ENCODE peak calls at places on chromosomes 11 and 22, in nine cellular contexts. O, A, G, Y, E, D, W, L and R are unnamed samples.

GRCh38 chr22:27603823-27604190 is 197.7 kb downstream of the MN1 start:
- DNase-seq in O (no peak), A (peak), G (no peak), Y (no peak), E (no peak), D (no peak), W (no peak), L (no peak), R (no peak)

GRCh38 chr11:134205729-134206128 is 18.0 kb downstream of the NCAPD3 start:
- DNase-seq in O (no peak), A (no peak), G (no peak), Y (no peak), E (no peak), D (no peak), W (no peak), L (no peak), R (no peak)

GRCh38 chr11:31806944-31807790 is 4.0 kb downstream of the PAX6 start:
- DNase-seq in O (no peak), A (no peak), G (no peak), Y (no peak), E (no peak), D (no peak), W (no peak), L (no peak), R (no peak)

GRCh38 chr11:69518081-69518950 is 36.9 kb downstream of the LINC01488 start:
- DNase-seq in O (no peak), A (no peak), G (no peak), Y (peak), E (no peak), D (no peak), W (no peak), L (no peak), R (no peak)

GRCh38 chr11:10477690-10478046 is 22.6 kb downstream of the AMPD3 start:
- DNase-seq in O (no peak), A (no peak), G (no peak), Y (no peak), E (no peak), D (no peak), W (no peak), L (no peak), R (no peak)

GRCh38 chr11:122187373-122188165 is 71.6 kb upstream of the BLID start:
- DNase-seq in O (no peak), A (no peak), G (no peak), Y (no peak), E (no peak), D (no peak), W (no peak), L (no peak), R (no peak)

GRCh38 chr11:133720951-133721350 is 124.4 kb downstream of the SPATA19 start:
- DNase-seq in O (no peak), A (no peak), G (no peak), Y (no peak), E (no peak), D (no peak), W (no peak), L (no peak), R (no peak)

GRCh38 chr11:61377461-61378160 is 14.8 kb upstream of the TMEM216 start:
- DNase-seq in O (no peak), A (no peak), G (no peak), Y (peak), E (no peak), D (no peak), W (no peak), L (no peak), R (no peak)

GRCh38 chr11:28628412-28628811 is 520.2 kb downstream of the METTL15 start:
- DNase-seq in O (no peak), A (no peak), G (no peak), Y (no peak), E (no peak), D (no peak), W (no peak), L (no peak), R (no peak)

GRCh38 chr11:77879218-77879617 is 58.3 kb downstream of the AAMDC start:
- DNase-seq in O (peak), A (no peak), G (no peak), Y (peak), E (no peak), D (no peak), W (no peak), L (peak), R (peak)

GRCh38 chr22:47335460-47335859 is 573.0 kb downstream of the TBC1D22A start:
- DNase-seq in O (no peak), A (no peak), G (no peak), Y (no peak), E (no peak), D (no peak), W (no peak), L (no peak), R (no peak)

GRCh38 chr11:47983464-47984397 is 3.4 kb downstream of the PTPRJ start:
- DNase-seq in O (peak), A (no peak), G (no peak), Y (peak), E (peak), D (no peak), W (no peak), L (no peak), R (no peak)

GRCh38 chr22:21839765-21840140 is 27.7 kb downstream of the MAPK1 start:
- DNase-seq in O (no peak), A (no peak), G (no peak), Y (no peak), E (no peak), D (no peak), W (no peak), L (no peak), R (no peak)

GRCh38 chr11:17653606-17654005 is 65.8 kb upstream of the MYOD1 start:
- DNase-seq in O (no peak), A (no peak), G (no peak), Y (no peak), E (no peak), D (no peak), W (no peak), L (no peak), R (no peak)

GRCh38 chr11:97140885-97141494 is 751.2 kb downstream of the JRKL start:
- DNase-seq in O (peak), A (no peak), G (no peak), Y (peak), E (peak), D (no peak), W (no peak), L (no peak), R (peak)